ENCODE peak calls at places on chromosomes 13 and 19, in six cellular contexts. One of them, this sample, is unnamed.

GRCh38 chr19:58518261-58519086 is 1.1 kb downstream of the ZBTB45 start:
- DNase-seq in transverse colon: peak; percentile 44
- DNase-seq in SK-N-SH: peak; percentile 39
- DNase-seq in tibial nerve: no peak
- DNase-seq in ovary: peak; percentile 26
- DNase-seq in upper lobe of left lung: no peak
- DNase-seq in this sample: no peak

GRCh38 chr13:113555141-113555540 is 29.4 kb upstream of the TFDP1 start:
- DNase-seq in transverse colon: peak; percentile 1
- DNase-seq in SK-N-SH: no peak
- DNase-seq in tibial nerve: no peak
- DNase-seq in ovary: peak; percentile 6
- DNase-seq in upper lobe of left lung: no peak
- DNase-seq in this sample: peak; percentile 70

GRCh38 chr13:83709751-83710515 is 172.3 kb downstream of the SLITRK1 start:
- DNase-seq in transverse colon: no peak
- DNase-seq in SK-N-SH: no peak
- DNase-seq in tibial nerve: no peak
- DNase-seq in ovary: no peak
- DNase-seq in upper lobe of left lung: no peak
- DNase-seq in this sample: no peak

GRCh38 chr19:46661735-46662592 is 982 bp upstream of the DACT3 start:
- DNase-seq in transverse colon: peak; percentile 86
- DNase-seq in SK-N-SH: peak; percentile 76
- DNase-seq in tibial nerve: peak; percentile 79
- DNase-seq in ovary: peak; percentile 87
- DNase-seq in upper lobe of left lung: peak; percentile 87
- DNase-seq in this sample: peak; percentile 96

GRCh38 chr13:113651511-113652403 is 6.2 kb downstream of the ATP4B start:
- DNase-seq in transverse colon: peak; percentile 4
- DNase-seq in SK-N-SH: no peak
- DNase-seq in tibial nerve: no peak
- DNase-seq in ovary: no peak
- DNase-seq in upper lobe of left lung: peak; percentile 20
- DNase-seq in this sample: no peak

GRCh38 chr13:73179906-73180305 is 121.1 kb downstream of the KLF5 start:
- DNase-seq in transverse colon: no peak
- DNase-seq in SK-N-SH: no peak
- DNase-seq in tibial nerve: no peak
- DNase-seq in ovary: no peak
- DNase-seq in upper lobe of left lung: no peak
- DNase-seq in this sample: no peak

GRCh38 chr13:20609145-20609544 is 42.2 kb downstream of the IFT88 start:
- DNase-seq in transverse colon: no peak
- DNase-seq in SK-N-SH: no peak
- DNase-seq in tibial nerve: no peak
- DNase-seq in ovary: no peak
- DNase-seq in upper lobe of left lung: no peak
- DNase-seq in this sample: no peak

GRCh38 chr19:14440049-14440448 is 6.9 kb downstream of the PKN1 start:
- DNase-seq in transverse colon: peak; percentile 79
- DNase-seq in SK-N-SH: no peak
- DNase-seq in tibial nerve: peak; percentile 55
- DNase-seq in ovary: no peak
- DNase-seq in upper lobe of left lung: peak; percentile 89
- DNase-seq in this sample: peak; percentile 94

GRCh38 chr13:21625366-21625765 is 21.4 kb upstream of the MICU2 start:
- DNase-seq in transverse colon: peak; percentile 19
- DNase-seq in SK-N-SH: peak; percentile 36
- DNase-seq in tibial nerve: no peak
- DNase-seq in ovary: no peak
- DNase-seq in upper lobe of left lung: no peak
- DNase-seq in this sample: no peak

GRCh38 chr13:100349594-100349993 is 239.0 kb downstream of the GGACT start:
- DNase-seq in transverse colon: no peak
- DNase-seq in SK-N-SH: no peak
- DNase-seq in tibial nerve: no peak
- DNase-seq in ovary: no peak
- DNase-seq in upper lobe of left lung: no peak
- DNase-seq in this sample: no peak

GRCh38 chr19:38657633-38658222 is 10.3 kb downstream of the ACTN4 start:
- DNase-seq in transverse colon: no peak
- DNase-seq in SK-N-SH: no peak
- DNase-seq in tibial nerve: no peak
- DNase-seq in ovary: no peak
- DNase-seq in upper lobe of left lung: no peak
- DNase-seq in this sample: no peak

GRCh38 chr13:44231786-44232516 is 141.7 kb upstream of the SERP2 start:
- DNase-seq in transverse colon: peak; percentile 76
- DNase-seq in SK-N-SH: no peak
- DNase-seq in tibial nerve: peak; percentile 52
- DNase-seq in ovary: peak; percentile 84
- DNase-seq in upper lobe of left lung: peak; percentile 94
- DNase-seq in this sample: no peak

GRCh38 chr19:45638930-45639729 is at the start of gene EML2:
- DNase-seq in transverse colon: peak; percentile 80
- DNase-seq in SK-N-SH: peak; percentile 15
- DNase-seq in tibial nerve: peak; percentile 7
- DNase-seq in ovary: no peak
- DNase-seq in upper lobe of left lung: peak; percentile 72
- DNase-seq in this sample: no peak

GRCh38 chr19:927707-928401 is 2.0 kb downstream of the ARID3A start:
- DNase-seq in transverse colon: no peak
- DNase-seq in SK-N-SH: no peak
- DNase-seq in tibial nerve: no peak
- DNase-seq in ovary: no peak
- DNase-seq in upper lobe of left lung: no peak
- DNase-seq in this sample: no peak

GRCh38 chr19:42657551-42657950 is 62.8 kb upstream of the CEACAM8 start:
- DNase-seq in transverse colon: no peak
- DNase-seq in SK-N-SH: no peak
- DNase-seq in tibial nerve: no peak
- DNase-seq in ovary: no peak
- DNase-seq in upper lobe of left lung: no peak
- DNase-seq in this sample: no peak

GRCh38 chr19:32012886-32013635 is 332.3 kb upstream of the ZNF507 start:
- DNase-seq in transverse colon: no peak
- DNase-seq in SK-N-SH: no peak
- DNase-seq in tibial nerve: no peak
- DNase-seq in ovary: no peak
- DNase-seq in upper lobe of left lung: no peak
- DNase-seq in this sample: peak; percentile 72

GRCh38 chr13:39451860-39452301 is 151.1 kb downstream of the LHFPL6 start:
- DNase-seq in transverse colon: peak; percentile 11
- DNase-seq in SK-N-SH: no peak
- DNase-seq in tibial nerve: peak; percentile 40
- DNase-seq in ovary: peak; percentile 36
- DNase-seq in upper lobe of left lung: peak; percentile 33
- DNase-seq in this sample: no peak

GRCh38 chr13:105798541-105798940 is 736.9 kb downstream of the EFNB2 start:
- DNase-seq in transverse colon: no peak
- DNase-seq in SK-N-SH: no peak
- DNase-seq in tibial nerve: no peak
- DNase-seq in ovary: no peak
- DNase-seq in upper lobe of left lung: no peak
- DNase-seq in this sample: no peak

GRCh38 chr13:113457510-113457909 is 4.2 kb upstream of the ADPRHL1 start:
- DNase-seq in transverse colon: no peak
- DNase-seq in SK-N-SH: no peak
- DNase-seq in tibial nerve: no peak
- DNase-seq in ovary: no peak
- DNase-seq in upper lobe of left lung: no peak
- DNase-seq in this sample: peak; percentile 42

GRCh38 chr19:5133986-5134595 is 165.2 kb downstream of the KDM4B start:
- DNase-seq in transverse colon: no peak
- DNase-seq in SK-N-SH: no peak
- DNase-seq in tibial nerve: no peak
- DNase-seq in ovary: no peak
- DNase-seq in upper lobe of left lung: no peak
- DNase-seq in this sample: no peak

GRCh38 chr19:51139299-51140018 is 2.6 kb upstream of the SIGLEC7 start:
- DNase-seq in transverse colon: no peak
- DNase-seq in SK-N-SH: no peak
- DNase-seq in tibial nerve: no peak
- DNase-seq in ovary: no peak
- DNase-seq in upper lobe of left lung: peak; percentile 59
- DNase-seq in this sample: no peak

GRCh38 chr13:45456196-45456972 is 8.4 kb upstream of the COG3 start:
- DNase-seq in transverse colon: no peak
- DNase-seq in SK-N-SH: no peak
- DNase-seq in tibial nerve: no peak
- DNase-seq in ovary: no peak
- DNase-seq in upper lobe of left lung: no peak
- DNase-seq in this sample: no peak

GRCh38 chr19:58304748-58305064 is 471 bp upstream of the ERVK3-1 start:
- DNase-seq in transverse colon: no peak
- DNase-seq in SK-N-SH: no peak
- DNase-seq in tibial nerve: no peak
- DNase-seq in ovary: no peak
- DNase-seq in upper lobe of left lung: no peak
- DNase-seq in this sample: no peak

GRCh38 chr13:46516624-46517318 is 36.2 kb upstream of the LRCH1 start:
- DNase-seq in transverse colon: no peak
- DNase-seq in SK-N-SH: no peak
- DNase-seq in tibial nerve: peak; percentile 22
- DNase-seq in ovary: no peak
- DNase-seq in upper lobe of left lung: no peak
- DNase-seq in this sample: no peak

GRCh38 chr19:54436031-54436523 is 12.9 kb upstream of the LENG8 start:
- DNase-seq in transverse colon: no peak
- DNase-seq in SK-N-SH: no peak
- DNase-seq in tibial nerve: no peak
- DNase-seq in ovary: peak; percentile 53
- DNase-seq in upper lobe of left lung: no peak
- DNase-seq in this sample: no peak

GRCh38 chr13:105773887-105774538 is 761.4 kb downstream of the EFNB2 start:
- DNase-seq in transverse colon: no peak
- DNase-seq in SK-N-SH: no peak
- DNase-seq in tibial nerve: no peak
- DNase-seq in ovary: no peak
- DNase-seq in upper lobe of left lung: no peak
- DNase-seq in this sample: no peak

GRCh38 chr13:51946163-51946669 is 65.0 kb downstream of the ATP7B start:
- DNase-seq in transverse colon: no peak
- DNase-seq in SK-N-SH: no peak
- DNase-seq in tibial nerve: no peak
- DNase-seq in ovary: no peak
- DNase-seq in upper lobe of left lung: no peak
- DNase-seq in this sample: no peak

GRCh38 chr13:51953347-51953746 is 57.9 kb downstream of the ATP7B start:
- DNase-seq in transverse colon: no peak
- DNase-seq in SK-N-SH: no peak
- DNase-seq in tibial nerve: no peak
- DNase-seq in ovary: no peak
- DNase-seq in upper lobe of left lung: no peak
- DNase-seq in this sample: no peak

GRCh38 chr13:51955281-51955771 is 55.9 kb downstream of the ATP7B start:
- DNase-seq in transverse colon: peak; percentile 73
- DNase-seq in SK-N-SH: no peak
- DNase-seq in tibial nerve: no peak
- DNase-seq in ovary: no peak
- DNase-seq in upper lobe of left lung: no peak
- DNase-seq in this sample: no peak

GRCh38 chr13:51955841-51956603 is 55.2 kb downstream of the ATP7B start:
- DNase-seq in transverse colon: peak; percentile 53
- DNase-seq in SK-N-SH: no peak
- DNase-seq in tibial nerve: no peak
- DNase-seq in ovary: no peak
- DNase-seq in upper lobe of left lung: no peak
- DNase-seq in this sample: no peak

GRCh38 chr13:51950722-51951121 is 60.5 kb downstream of the ATP7B start:
- DNase-seq in transverse colon: no peak
- DNase-seq in SK-N-SH: no peak
- DNase-seq in tibial nerve: no peak
- DNase-seq in ovary: no peak
- DNase-seq in upper lobe of left lung: no peak
- DNase-seq in this sample: no peak
- H3K4me1 ChIP-seq in transverse colon: peaks cover 10% of the 10 kb centered on the region
- H3K4me1 ChIP-seq in SK-N-SH: no peaks in the 10 kb centered on the region
- H3K4me1 ChIP-seq in tibial nerve: no peaks in the 10 kb centered on the region
- H3K4me1 ChIP-seq in ovary: no peaks in the 10 kb centered on the region
- H3K4me1 ChIP-seq in upper lobe of left lung: no peaks in the 10 kb centered on the region
- H3K4me1 ChIP-seq in this sample: no peaks in the 10 kb centered on the region

DNA sequence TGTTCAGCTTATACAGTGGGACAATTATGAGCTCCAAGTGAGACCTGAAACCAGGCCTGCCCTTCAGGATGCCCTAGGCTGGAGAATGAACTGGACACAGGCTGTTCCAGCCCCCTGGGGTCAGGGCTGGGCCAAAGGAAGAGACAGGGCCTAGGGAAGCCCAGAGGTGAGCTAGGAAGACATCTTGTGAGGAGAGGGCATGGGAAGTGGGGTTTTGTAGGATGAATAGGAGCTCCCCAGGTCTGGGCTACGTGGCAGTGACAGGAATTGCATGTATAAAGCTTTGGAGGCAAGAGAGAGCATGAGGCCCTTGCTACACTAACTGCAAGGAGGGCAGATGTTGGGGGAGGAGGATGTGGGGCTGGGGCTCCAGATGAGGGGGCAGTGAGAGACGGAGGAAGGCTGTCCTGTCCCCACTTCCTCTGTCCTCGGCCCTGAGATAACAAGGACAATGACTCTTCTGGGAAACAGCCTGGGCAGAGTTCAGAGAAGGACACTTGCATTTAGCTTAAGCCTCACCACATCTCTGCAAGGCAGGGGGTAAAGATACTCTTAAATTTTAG is 1.5 kb upstream of the TBXA2R start:
- DNase-seq in transverse colon: no peak
- DNase-seq in SK-N-SH: no peak
- DNase-seq in tibial nerve: no peak
- DNase-seq in ovary: no peak
- DNase-seq in upper lobe of left lung: no peak
- DNase-seq in this sample: no peak
- TF ChIP-seq EP300 in transverse colon: no peak
- TF ChIP-seq EP300 in SK-N-SH: no peak
- TF ChIP-seq EP300 in tibial nerve: no peak
- TF ChIP-seq EP300 in ovary: no peak
- TF ChIP-seq EP300 in upper lobe of left lung: no peak
- TF ChIP-seq EP300 in this sample: no peak

GRCh38 chr19:18484992-18485391 is 36.9 kb downstream of the ELL start:
- DNase-seq in transverse colon: no peak
- DNase-seq in SK-N-SH: no peak
- DNase-seq in tibial nerve: no peak
- DNase-seq in ovary: no peak
- DNase-seq in upper lobe of left lung: no peak
- DNase-seq in this sample: no peak
- H3K4me1 ChIP-seq in transverse colon: peaks cover 73% of the 10 kb centered on the region
- H3K4me1 ChIP-seq in SK-N-SH: peaks cover 20% of the 10 kb centered on the region
- H3K4me1 ChIP-seq in tibial nerve: peaks cover 62% of the 10 kb centered on the region
- H3K4me1 ChIP-seq in ovary: peaks cover 16% of the 10 kb centered on the region
- H3K4me1 ChIP-seq in upper lobe of left lung: peaks cover 74% of the 10 kb centered on the region
- H3K4me1 ChIP-seq in this sample: peaks cover 98% of the 10 kb centered on the region

DNA sequence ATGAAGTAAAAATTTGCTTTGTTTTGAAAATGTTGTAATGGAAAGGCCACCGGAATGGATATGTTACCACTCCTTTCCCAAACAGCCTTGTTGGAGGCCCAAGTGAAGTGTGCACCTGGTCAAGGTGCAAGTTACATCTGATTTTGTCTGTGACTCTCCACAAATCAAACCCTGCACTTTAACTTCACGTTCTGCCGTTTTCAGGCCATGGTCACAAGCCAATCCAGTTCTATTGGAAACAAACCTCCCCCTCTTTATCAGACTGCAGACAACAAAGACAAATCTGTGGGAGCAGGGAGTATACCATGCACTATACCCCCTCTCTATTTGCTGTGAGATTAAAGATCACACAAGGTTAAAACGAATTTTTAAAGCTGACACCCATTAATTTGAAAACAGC is 155.6 kb upstream of the RFC3 start:
- DNase-seq in transverse colon: no peak
- DNase-seq in SK-N-SH: no peak
- DNase-seq in tibial nerve: no peak
- DNase-seq in ovary: no peak
- DNase-seq in upper lobe of left lung: no peak
- DNase-seq in this sample: no peak
- TF ChIP-seq EP300 in transverse colon: no peak
- TF ChIP-seq EP300 in SK-N-SH: no peak
- TF ChIP-seq EP300 in tibial nerve: no peak
- TF ChIP-seq EP300 in ovary: no peak
- TF ChIP-seq EP300 in upper lobe of left lung: no peak
- TF ChIP-seq EP300 in this sample: no peak